ENCODE peak calls at places on chromosomes 16 and 17, in four cellular contexts. One of them, this sample, is unnamed.

GRCh38 chr17:53630638-53631037 is 192.1 kb upstream of the KIF2B start:
- DNase-seq in naive thymus-derived CD4-positive, alpha-beta T cell: no peak
- DNase-seq in activated effector memory CD4-positive, alpha-beta T cell treated with anti-CD3 and anti-CD28 coated beads, Interleukin-2, amount 50 U/mL, for 16 hours: no peak
- DNase-seq in body of pancreas: no peak
- DNase-seq in this sample: peak

GRCh38 chr17:79995691-79996090 is 40.0 kb downstream of the TBC1D16 start:
- DNase-seq in naive thymus-derived CD4-positive, alpha-beta T cell: no peak
- DNase-seq in activated effector memory CD4-positive, alpha-beta T cell treated with anti-CD3 and anti-CD28 coated beads, Interleukin-2, amount 50 U/mL, for 16 hours: no peak
- DNase-seq in body of pancreas: no peak
- DNase-seq in this sample: no peak

GRCh38 chr17:59641799-59642484 is 22.2 kb downstream of the CLTC start:
- DNase-seq in naive thymus-derived CD4-positive, alpha-beta T cell: peak
- DNase-seq in activated effector memory CD4-positive, alpha-beta T cell treated with anti-CD3 and anti-CD28 coated beads, Interleukin-2, amount 50 U/mL, for 16 hours: no peak
- DNase-seq in body of pancreas: no peak
- DNase-seq in this sample: no peak

GRCh38 chr16:27721548-27722265 is 171.8 kb downstream of the KATNIP start:
- DNase-seq in naive thymus-derived CD4-positive, alpha-beta T cell: no peak
- DNase-seq in activated effector memory CD4-positive, alpha-beta T cell treated with anti-CD3 and anti-CD28 coated beads, Interleukin-2, amount 50 U/mL, for 16 hours: no peak
- DNase-seq in body of pancreas: peak
- DNase-seq in this sample: no peak

GRCh38 chr16:53129281-53130192 is 74.7 kb downstream of the CHD9 start:
- DNase-seq in naive thymus-derived CD4-positive, alpha-beta T cell: no peak
- DNase-seq in activated effector memory CD4-positive, alpha-beta T cell treated with anti-CD3 and anti-CD28 coated beads, Interleukin-2, amount 50 U/mL, for 16 hours: no peak
- DNase-seq in body of pancreas: peak
- DNase-seq in this sample: no peak

GRCh38 chr17:50866261-50866949 is at the start of gene TOB1:
- DNase-seq in naive thymus-derived CD4-positive, alpha-beta T cell: peak
- DNase-seq in activated effector memory CD4-positive, alpha-beta T cell treated with anti-CD3 and anti-CD28 coated beads, Interleukin-2, amount 50 U/mL, for 16 hours: peak
- DNase-seq in body of pancreas: peak
- DNase-seq in this sample: peak

GRCh38 chr17:33990943-33991706 is 264.0 kb upstream of the CCL2 start:
- DNase-seq in naive thymus-derived CD4-positive, alpha-beta T cell: no peak
- DNase-seq in activated effector memory CD4-positive, alpha-beta T cell treated with anti-CD3 and anti-CD28 coated beads, Interleukin-2, amount 50 U/mL, for 16 hours: no peak
- DNase-seq in body of pancreas: no peak
- DNase-seq in this sample: no peak

GRCh38 chr17:55219939-55220338 is 44.8 kb upstream of the HLF start:
- DNase-seq in naive thymus-derived CD4-positive, alpha-beta T cell: no peak
- DNase-seq in activated effector memory CD4-positive, alpha-beta T cell treated with anti-CD3 and anti-CD28 coated beads, Interleukin-2, amount 50 U/mL, for 16 hours: no peak
- DNase-seq in body of pancreas: no peak
- DNase-seq in this sample: no peak

GRCh38 chr17:68591583-68591982 is 9.6 kb downstream of the FAM20A start:
- DNase-seq in naive thymus-derived CD4-positive, alpha-beta T cell: no peak
- DNase-seq in activated effector memory CD4-positive, alpha-beta T cell treated with anti-CD3 and anti-CD28 coated beads, Interleukin-2, amount 50 U/mL, for 16 hours: no peak
- DNase-seq in body of pancreas: peak
- DNase-seq in this sample: no peak

GRCh38 chr17:61294777-61295176 is 104.9 kb upstream of the TBX2 start:
- DNase-seq in naive thymus-derived CD4-positive, alpha-beta T cell: no peak
- DNase-seq in activated effector memory CD4-positive, alpha-beta T cell treated with anti-CD3 and anti-CD28 coated beads, Interleukin-2, amount 50 U/mL, for 16 hours: no peak
- DNase-seq in body of pancreas: no peak
- DNase-seq in this sample: peak

GRCh38 chr17:81218991-81219390 is 3.8 kb downstream of the CEP131 start:
- DNase-seq in naive thymus-derived CD4-positive, alpha-beta T cell: no peak
- DNase-seq in activated effector memory CD4-positive, alpha-beta T cell treated with anti-CD3 and anti-CD28 coated beads, Interleukin-2, amount 50 U/mL, for 16 hours: no peak
- DNase-seq in body of pancreas: no peak
- DNase-seq in this sample: no peak

GRCh38 chr17:67441052-67441738 is 64.1 kb downstream of the PITPNC1 start:
- DNase-seq in naive thymus-derived CD4-positive, alpha-beta T cell: peak
- DNase-seq in activated effector memory CD4-positive, alpha-beta T cell treated with anti-CD3 and anti-CD28 coated beads, Interleukin-2, amount 50 U/mL, for 16 hours: peak
- DNase-seq in body of pancreas: peak
- DNase-seq in this sample: peak

GRCh38 chr16:16045879-16046278 is 96.5 kb downstream of the ABCC1 start:
- DNase-seq in naive thymus-derived CD4-positive, alpha-beta T cell: no peak
- DNase-seq in activated effector memory CD4-positive, alpha-beta T cell treated with anti-CD3 and anti-CD28 coated beads, Interleukin-2, amount 50 U/mL, for 16 hours: no peak
- DNase-seq in body of pancreas: no peak
- DNase-seq in this sample: no peak

GRCh38 chr17:15257316-15257925 is 7.7 kb downstream of the PMP22 start:
- DNase-seq in naive thymus-derived CD4-positive, alpha-beta T cell: peak
- DNase-seq in activated effector memory CD4-positive, alpha-beta T cell treated with anti-CD3 and anti-CD28 coated beads, Interleukin-2, amount 50 U/mL, for 16 hours: peak
- DNase-seq in body of pancreas: peak
- DNase-seq in this sample: peak

GRCh38 chr16:51151435-51151950 is 423 bp upstream of the SALL1 start:
- DNase-seq in naive thymus-derived CD4-positive, alpha-beta T cell: no peak
- DNase-seq in activated effector memory CD4-positive, alpha-beta T cell treated with anti-CD3 and anti-CD28 coated beads, Interleukin-2, amount 50 U/mL, for 16 hours: no peak
- DNase-seq in body of pancreas: peak
- DNase-seq in this sample: peak

GRCh38 chr17:58614854-58615409 is 76.9 kb downstream of the TEX14 start:
- DNase-seq in naive thymus-derived CD4-positive, alpha-beta T cell: no peak
- DNase-seq in activated effector memory CD4-positive, alpha-beta T cell treated with anti-CD3 and anti-CD28 coated beads, Interleukin-2, amount 50 U/mL, for 16 hours: no peak
- DNase-seq in body of pancreas: no peak
- DNase-seq in this sample: no peak

GRCh38 chr16:77336637-77337036 is 98.2 kb downstream of the ADAMTS18 start:
- DNase-seq in naive thymus-derived CD4-positive, alpha-beta T cell: no peak
- DNase-seq in activated effector memory CD4-positive, alpha-beta T cell treated with anti-CD3 and anti-CD28 coated beads, Interleukin-2, amount 50 U/mL, for 16 hours: no peak
- DNase-seq in body of pancreas: no peak
- DNase-seq in this sample: no peak

GRCh38 chr16:24174504-24174903 is 81.6 kb upstream of the CACNG3 start:
- DNase-seq in naive thymus-derived CD4-positive, alpha-beta T cell: no peak
- DNase-seq in activated effector memory CD4-positive, alpha-beta T cell treated with anti-CD3 and anti-CD28 coated beads, Interleukin-2, amount 50 U/mL, for 16 hours: no peak
- DNase-seq in body of pancreas: no peak
- DNase-seq in this sample: no peak

GRCh38 chr16:11049396-11050059 is 105.2 kb downstream of the CLEC16A start:
- DNase-seq in naive thymus-derived CD4-positive, alpha-beta T cell: no peak
- DNase-seq in activated effector memory CD4-positive, alpha-beta T cell treated with anti-CD3 and anti-CD28 coated beads, Interleukin-2, amount 50 U/mL, for 16 hours: peak
- DNase-seq in body of pancreas: no peak
- DNase-seq in this sample: peak

GRCh38 chr17:48406936-48407567 is 23.0 kb downstream of the SKAP1 start:
- DNase-seq in naive thymus-derived CD4-positive, alpha-beta T cell: no peak
- DNase-seq in activated effector memory CD4-positive, alpha-beta T cell treated with anti-CD3 and anti-CD28 coated beads, Interleukin-2, amount 50 U/mL, for 16 hours: no peak
- DNase-seq in body of pancreas: no peak
- DNase-seq in this sample: no peak

GRCh38 chr17:6627019-6627418 is 13.5 kb downstream of the KIAA0753 start:
- DNase-seq in naive thymus-derived CD4-positive, alpha-beta T cell: no peak
- DNase-seq in activated effector memory CD4-positive, alpha-beta T cell treated with anti-CD3 and anti-CD28 coated beads, Interleukin-2, amount 50 U/mL, for 16 hours: no peak
- DNase-seq in body of pancreas: no peak
- DNase-seq in this sample: peak

GRCh38 chr16:28910046-28911031 is 14.7 kb downstream of the RABEP2 start:
- DNase-seq in naive thymus-derived CD4-positive, alpha-beta T cell: no peak
- DNase-seq in activated effector memory CD4-positive, alpha-beta T cell treated with anti-CD3 and anti-CD28 coated beads, Interleukin-2, amount 50 U/mL, for 16 hours: no peak
- DNase-seq in body of pancreas: no peak
- DNase-seq in this sample: peak

GRCh38 chr16:56102159-56102798 is 89.0 kb upstream of the GNAO1 start:
- DNase-seq in naive thymus-derived CD4-positive, alpha-beta T cell: no peak
- DNase-seq in activated effector memory CD4-positive, alpha-beta T cell treated with anti-CD3 and anti-CD28 coated beads, Interleukin-2, amount 50 U/mL, for 16 hours: no peak
- DNase-seq in body of pancreas: peak
- DNase-seq in this sample: peak

GRCh38 chr16:70753694-70754325 is 47.1 kb downstream of the VAC14 start:
- DNase-seq in naive thymus-derived CD4-positive, alpha-beta T cell: no peak
- DNase-seq in activated effector memory CD4-positive, alpha-beta T cell treated with anti-CD3 and anti-CD28 coated beads, Interleukin-2, amount 50 U/mL, for 16 hours: no peak
- DNase-seq in body of pancreas: no peak
- DNase-seq in this sample: no peak

GRCh38 chr16:80948886-80949502 is 57.7 kb downstream of the CMC2 start:
- DNase-seq in naive thymus-derived CD4-positive, alpha-beta T cell: no peak
- DNase-seq in activated effector memory CD4-positive, alpha-beta T cell treated with anti-CD3 and anti-CD28 coated beads, Interleukin-2, amount 50 U/mL, for 16 hours: peak
- DNase-seq in body of pancreas: peak
- DNase-seq in this sample: peak

GRCh38 chr17:9780552-9780951 is 10.8 kb downstream of the DHRS7C start:
- DNase-seq in naive thymus-derived CD4-positive, alpha-beta T cell: no peak
- DNase-seq in activated effector memory CD4-positive, alpha-beta T cell treated with anti-CD3 and anti-CD28 coated beads, Interleukin-2, amount 50 U/mL, for 16 hours: no peak
- DNase-seq in body of pancreas: no peak
- DNase-seq in this sample: no peak